ENCODE peak calls at places on chromosomes 7 and 10, in ten cellular contexts. U, P, Q, D, K, A, X, J, M and W are unnamed samples.
A peak's percentile ranks its signal among the peaks of the same experiment; 100 is the strongest.

GRCh38 chr10:105023706-105024105 is 382.6 kb downstream of the SORCS3 start:
- DNase-seq in U (no peak), P (no peak), Q (no peak), D (no peak), K (no peak), A (no peak), X (peak; percentile 11), J (no peak), M (no peak), W (no peak)

GRCh38 chr7:11779864-11780263 is 52.1 kb downstream of the THSD7A start:
- DNase-seq in U (no peak), P (no peak), Q (no peak), D (no peak), K (no peak), A (no peak), X (no peak), J (no peak), M (no peak), W (no peak)

GRCh38 chr10:53846809-53847208 is 954.2 kb downstream of the PCDH15 start:
- DNase-seq in U (no peak), P (no peak), Q (no peak), D (no peak), K (no peak), A (peak; percentile 4), X (no peak), J (no peak), M (no peak), W (no peak)

GRCh38 chr10:21170216-21170615 is 273.1 kb upstream of the NEBL start:
- DNase-seq in U (no peak), P (no peak), Q (no peak), D (peak; percentile 92), K (no peak), A (no peak), X (no peak), J (no peak), M (no peak), W (no peak)

GRCh38 chr7:46461334-46461777 is 540.3 kb upstream of the IGFBP3 start:
- DNase-seq in U (no peak), P (no peak), Q (no peak), D (no peak), K (no peak), A (no peak), X (no peak), J (no peak), M (no peak), W (no peak)

GRCh38 chr7:151727579-151728285 is 149.2 kb downstream of the PRKAG2 start:
- DNase-seq in U (peak; percentile 74), P (no peak), Q (peak; percentile 65), D (peak; percentile 89), K (peak; percentile 78), A (peak; percentile 99), X (peak; percentile 99), J (peak; percentile 96), M (peak; percentile 84), W (peak; percentile 90)

GRCh38 chr7:80521809-80522208 is 9.9 kb upstream of the GNAT3 start:
- DNase-seq in U (no peak), P (no peak), Q (no peak), D (no peak), K (no peak), A (no peak), X (no peak), J (no peak), M (no peak), W (no peak)

GRCh38 chr7:360454-361100 is 70.6 kb downstream of the FOXL3 start:
- DNase-seq in U (no peak), P (no peak), Q (peak; percentile 7), D (no peak), K (no peak), A (no peak), X (no peak), J (no peak), M (peak; percentile 14), W (no peak)

GRCh38 chr7:99142727-99143521 is 984 bp downstream of the SMURF1 start:
- DNase-seq in U (peak; percentile 90), P (peak; percentile 82), Q (peak; percentile 94), D (peak; percentile 96), K (peak; percentile 99), A (peak; percentile 98), X (peak; percentile 94), J (peak; percentile 75), M (peak; percentile 95), W (peak; percentile 92)

GRCh38 chr10:96270564-96270963 is 805 bp downstream of the BLNK start:
- DNase-seq in U (no peak), P (no peak), Q (no peak), D (no peak), K (no peak), A (no peak), X (no peak), J (no peak), M (no peak), W (no peak)

GRCh38 chr10:132151286-132151950 is 35.3 kb upstream of the DPYSL4 start:
- DNase-seq in U (no peak), P (no peak), Q (no peak), D (no peak), K (no peak), A (no peak), X (no peak), J (no peak), M (no peak), W (no peak)

GRCh38 chr7:103613655-103614642 is 167.9 kb upstream of the SLC26A5 start:
- DNase-seq in U (no peak), P (no peak), Q (no peak), D (peak; percentile 44), K (no peak), A (peak; percentile 14), X (peak; percentile 40), J (no peak), M (no peak), W (no peak)

GRCh38 chr7:70571986-70572385 is 560.0 kb upstream of the GALNT17 start:
- DNase-seq in U (no peak), P (no peak), Q (peak; percentile 62), D (no peak), K (no peak), A (no peak), X (no peak), J (no peak), M (no peak), W (no peak)

GRCh38 chr10:117597216-117597615 is 54.7 kb downstream of the EMX2 start:
- DNase-seq in U (no peak), P (no peak), Q (no peak), D (no peak), K (no peak), A (no peak), X (peak; percentile 11), J (no peak), M (no peak), W (no peak)

GRCh38 chr7:16098058-16098457 is 323.3 kb downstream of the CRPPA start:
- DNase-seq in U (no peak), P (no peak), Q (no peak), D (no peak), K (no peak), A (peak; percentile 49), X (peak; percentile 2), J (no peak), M (no peak), W (no peak)

GRCh38 chr10:4519691-4520402 is 306.2 kb upstream of the AKR1E2 start:
- DNase-seq in U (no peak), P (no peak), Q (no peak), D (peak; percentile 7), K (no peak), A (peak; percentile 92), X (peak; percentile 91), J (no peak), M (no peak), W (no peak)

GRCh38 chr7:120030871-120031270 is 242.1 kb upstream of the KCND2 start:
- DNase-seq in U (no peak), P (no peak), Q (no peak), D (no peak), K (no peak), A (no peak), X (no peak), J (no peak), M (no peak), W (no peak)

GRCh38 chr10:119769886-119770285 is 44.0 kb downstream of the INPP5F start:
- DNase-seq in U (no peak), P (no peak), Q (no peak), D (no peak), K (no peak), A (peak; percentile 61), X (peak; percentile 78), J (peak; percentile 17), M (no peak), W (no peak)

GRCh38 chr7:93185303-93186027 is 37.3 kb upstream of the SAMD9L start:
- DNase-seq in U (no peak), P (no peak), Q (no peak), D (no peak), K (no peak), A (peak; percentile 11), X (peak; percentile 66), J (no peak), M (no peak), W (no peak)

GRCh38 chr10:14353291-14353913 is 22.7 kb upstream of the FRMD4A start:
- DNase-seq in U (no peak), P (no peak), Q (no peak), D (no peak), K (no peak), A (no peak), X (no peak), J (no peak), M (no peak), W (no peak)

GRCh38 chr7:41940760-41941343 is 238.0 kb upstream of the INHBA start:
- DNase-seq in U (peak; percentile 73), P (peak; percentile 28), Q (peak; percentile 53), D (peak; percentile 86), K (peak; percentile 74), A (peak; percentile 86), X (peak; percentile 91), J (peak; percentile 67), M (peak; percentile 67), W (peak; percentile 78)

GRCh38 chr7:155583636-155584035 is 37.3 kb upstream of the CNPY1 start:
- DNase-seq in U (no peak), P (no peak), Q (no peak), D (no peak), K (no peak), A (no peak), X (no peak), J (no peak), M (no peak), W (no peak)

GRCh38 chr7:123727071-123727837 is 21.5 kb downstream of the WASL start:
- DNase-seq in U (no peak), P (no peak), Q (no peak), D (peak; percentile 24), K (no peak), A (peak; percentile 86), X (peak; percentile 91), J (no peak), M (no peak), W (no peak)

GRCh38 chr10:132928261-132928660 is 14.1 kb downstream of the CFAP46 start:
- DNase-seq in U (no peak), P (no peak), Q (no peak), D (no peak), K (no peak), A (no peak), X (no peak), J (no peak), M (no peak), W (no peak)

GRCh38 chr7:156091515-156092080 is 279.3 kb upstream of the SHH start:
- DNase-seq in U (no peak), P (no peak), Q (no peak), D (no peak), K (no peak), A (no peak), X (no peak), J (no peak), M (no peak), W (no peak)

GRCh38 chr10:11530806-11531205 is 80.6 kb downstream of the USP6NL start:
- DNase-seq in U (no peak), P (no peak), Q (no peak), D (no peak), K (no peak), A (no peak), X (no peak), J (no peak), M (no peak), W (no peak)